ENCODE peak calls at places on chromosomes 2 and 18, in ten cellular contexts. One of them, this sample, is unnamed.

GRCh38 chr2:12637754-12638153 is 79.0 kb upstream of the TRIB2 start:
- DNase-seq in dorsolateral prefrontal cortex: no peak
- DNase-seq in CD4-positive, alpha-beta T cell: no peak
- DNase-seq in osteocyte: no peak
- DNase-seq in B cell: no peak
- DNase-seq in fibroblast of mammary gland: peak
- DNase-seq in IMR-90: peak
- DNase-seq in body of pancreas: no peak
- DNase-seq in stomach: no peak
- DNase-seq in fibroblast of lung: peak
- DNase-seq in this sample: no peak

GRCh38 chr2:49044680-49045079 is 109.6 kb downstream of the FSHR start:
- DNase-seq in dorsolateral prefrontal cortex: no peak
- DNase-seq in fibroblast of mammary gland: no peak
- DNase-seq in IMR-90: no peak
- DNase-seq in fibroblast of lung: no peak
- DNase-seq in CD4-positive, alpha-beta T cell: no peak
- DNase-seq in B cell: no peak
- DNase-seq in stomach: no peak
- DNase-seq in body of pancreas: no peak
- DNase-seq in osteocyte: no peak
- DNase-seq in this sample: no peak

GRCh38 chr2:55498582-55498981 is 20.9 kb upstream of the CFAP36 start:
- DNase-seq in body of pancreas: no peak
- DNase-seq in CD4-positive, alpha-beta T cell: no peak
- DNase-seq in fibroblast of mammary gland: peak
- DNase-seq in fibroblast of lung: no peak
- DNase-seq in IMR-90: no peak
- DNase-seq in B cell: no peak
- DNase-seq in dorsolateral prefrontal cortex: no peak
- DNase-seq in osteocyte: no peak
- DNase-seq in stomach: no peak
- DNase-seq in this sample: no peak

GRCh38 chr2:167052825-167053224 is 164.5 kb downstream of the XIRP2 start:
- DNase-seq in osteocyte: no peak
- DNase-seq in dorsolateral prefrontal cortex: no peak
- DNase-seq in CD4-positive, alpha-beta T cell: no peak
- DNase-seq in body of pancreas: no peak
- DNase-seq in fibroblast of mammary gland: peak
- DNase-seq in B cell: no peak
- DNase-seq in stomach: no peak
- DNase-seq in fibroblast of lung: peak
- DNase-seq in IMR-90: peak
- DNase-seq in this sample: no peak

GRCh38 chr2:169107645-169108044 is 38.3 kb downstream of the DHRS9 start:
- DNase-seq in body of pancreas: no peak
- DNase-seq in CD4-positive, alpha-beta T cell: peak
- DNase-seq in stomach: no peak
- DNase-seq in fibroblast of lung: no peak
- DNase-seq in osteocyte: no peak
- DNase-seq in IMR-90: no peak
- DNase-seq in fibroblast of mammary gland: no peak
- DNase-seq in dorsolateral prefrontal cortex: no peak
- DNase-seq in B cell: no peak
- DNase-seq in this sample: no peak

GRCh38 chr2:191023235-191023679 is 9.3 kb upstream of the STAT1 start:
- DNase-seq in CD4-positive, alpha-beta T cell: no peak
- DNase-seq in B cell: no peak
- DNase-seq in IMR-90: no peak
- DNase-seq in stomach: no peak
- DNase-seq in fibroblast of lung: no peak
- DNase-seq in body of pancreas: no peak
- DNase-seq in fibroblast of mammary gland: no peak
- DNase-seq in osteocyte: no peak
- DNase-seq in dorsolateral prefrontal cortex: no peak
- DNase-seq in this sample: no peak

GRCh38 chr18:57437782-57438668 is 2.9 kb downstream of the ONECUT2 start:
- DNase-seq in IMR-90: peak
- DNase-seq in dorsolateral prefrontal cortex: peak
- DNase-seq in B cell: no peak
- DNase-seq in fibroblast of lung: peak
- DNase-seq in osteocyte: no peak
- DNase-seq in stomach: no peak
- DNase-seq in fibroblast of mammary gland: peak
- DNase-seq in CD4-positive, alpha-beta T cell: no peak
- DNase-seq in body of pancreas: peak
- DNase-seq in this sample: no peak

GRCh38 chr2:14530506-14530905 is 102.0 kb upstream of the LRATD1 start:
- DNase-seq in IMR-90: peak
- DNase-seq in stomach: no peak
- DNase-seq in fibroblast of mammary gland: peak
- DNase-seq in CD4-positive, alpha-beta T cell: no peak
- DNase-seq in body of pancreas: no peak
- DNase-seq in osteocyte: no peak
- DNase-seq in fibroblast of lung: peak
- DNase-seq in B cell: no peak
- DNase-seq in dorsolateral prefrontal cortex: no peak
- DNase-seq in this sample: no peak

GRCh38 chr18:54127759-54128378 is 96.6 kb downstream of the MBD2 start:
- DNase-seq in osteocyte: no peak
- DNase-seq in fibroblast of mammary gland: peak
- DNase-seq in B cell: no peak
- DNase-seq in CD4-positive, alpha-beta T cell: no peak
- DNase-seq in dorsolateral prefrontal cortex: peak
- DNase-seq in fibroblast of lung: peak
- DNase-seq in body of pancreas: no peak
- DNase-seq in IMR-90: peak
- DNase-seq in stomach: no peak
- DNase-seq in this sample: no peak

GRCh38 chr18:79650959-79651358 is 28.6 kb upstream of the CTDP1 start:
- DNase-seq in IMR-90: no peak
- DNase-seq in body of pancreas: no peak
- DNase-seq in stomach: no peak
- DNase-seq in fibroblast of lung: no peak
- DNase-seq in dorsolateral prefrontal cortex: no peak
- DNase-seq in fibroblast of mammary gland: no peak
- DNase-seq in CD4-positive, alpha-beta T cell: no peak
- DNase-seq in B cell: no peak
- DNase-seq in osteocyte: no peak
- DNase-seq in this sample: no peak

GRCh38 chr2:23553561-23553960 is 168.6 kb downstream of the KLHL29 start:
- DNase-seq in dorsolateral prefrontal cortex: no peak
- DNase-seq in fibroblast of lung: no peak
- DNase-seq in stomach: no peak
- DNase-seq in fibroblast of mammary gland: no peak
- DNase-seq in B cell: no peak
- DNase-seq in body of pancreas: no peak
- DNase-seq in osteocyte: no peak
- DNase-seq in CD4-positive, alpha-beta T cell: no peak
- DNase-seq in IMR-90: no peak
- DNase-seq in this sample: no peak

GRCh38 chr2:216596986-216597509 is 36.2 kb upstream of the IGFBP2 start:
- DNase-seq in body of pancreas: no peak
- DNase-seq in B cell: no peak
- DNase-seq in osteocyte: no peak
- DNase-seq in IMR-90: no peak
- DNase-seq in stomach: no peak
- DNase-seq in fibroblast of mammary gland: no peak
- DNase-seq in fibroblast of lung: no peak
- DNase-seq in dorsolateral prefrontal cortex: no peak
- DNase-seq in CD4-positive, alpha-beta T cell: no peak
- DNase-seq in this sample: no peak

GRCh38 chr18:35852786-35853185 is 119.7 kb upstream of the RMP24 start:
- DNase-seq in B cell: no peak
- DNase-seq in CD4-positive, alpha-beta T cell: no peak
- DNase-seq in fibroblast of lung: no peak
- DNase-seq in stomach: no peak
- DNase-seq in IMR-90: no peak
- DNase-seq in dorsolateral prefrontal cortex: no peak
- DNase-seq in fibroblast of mammary gland: no peak
- DNase-seq in osteocyte: peak
- DNase-seq in body of pancreas: no peak
- DNase-seq in this sample: no peak

GRCh38 chr2:169050476-169051240 is 18.7 kb upstream of the DHRS9 start:
- DNase-seq in fibroblast of mammary gland: peak
- DNase-seq in stomach: no peak
- DNase-seq in osteocyte: no peak
- DNase-seq in CD4-positive, alpha-beta T cell: no peak
- DNase-seq in fibroblast of lung: peak
- DNase-seq in IMR-90: no peak
- DNase-seq in dorsolateral prefrontal cortex: no peak
- DNase-seq in B cell: no peak
- DNase-seq in body of pancreas: no peak
- DNase-seq in this sample: no peak

GRCh38 chr2:9287400-9288059 is 80.9 kb downstream of the ASAP2 start:
- DNase-seq in CD4-positive, alpha-beta T cell: no peak
- DNase-seq in B cell: no peak
- DNase-seq in IMR-90: peak
- DNase-seq in osteocyte: no peak
- DNase-seq in stomach: no peak
- DNase-seq in fibroblast of lung: peak
- DNase-seq in fibroblast of mammary gland: peak
- DNase-seq in body of pancreas: no peak
- DNase-seq in dorsolateral prefrontal cortex: no peak
- DNase-seq in this sample: no peak

GRCh38 chr18:46071615-46071893 is 506 bp downstream of the PSTPIP2 start:
- DNase-seq in CD4-positive, alpha-beta T cell: no peak
- DNase-seq in body of pancreas: no peak
- DNase-seq in IMR-90: no peak
- DNase-seq in fibroblast of mammary gland: no peak
- DNase-seq in osteocyte: peak
- DNase-seq in stomach: no peak
- DNase-seq in B cell: no peak
- DNase-seq in fibroblast of lung: no peak
- DNase-seq in dorsolateral prefrontal cortex: no peak
- DNase-seq in this sample: no peak

GRCh38 chr2:237896941-237897340 is 37.5 kb downstream of the RAMP1 start:
- DNase-seq in stomach: no peak
- DNase-seq in IMR-90: no peak
- DNase-seq in dorsolateral prefrontal cortex: no peak
- DNase-seq in fibroblast of mammary gland: no peak
- DNase-seq in osteocyte: no peak
- DNase-seq in fibroblast of lung: no peak
- DNase-seq in body of pancreas: no peak
- DNase-seq in CD4-positive, alpha-beta T cell: no peak
- DNase-seq in B cell: no peak
- DNase-seq in this sample: peak

GRCh38 chr2:66439291-66440010 is 4.5 kb downstream of the MEIS1 start:
- DNase-seq in osteocyte: no peak
- DNase-seq in body of pancreas: no peak
- DNase-seq in B cell: no peak
- DNase-seq in CD4-positive, alpha-beta T cell: no peak
- DNase-seq in IMR-90: no peak
- DNase-seq in stomach: no peak
- DNase-seq in fibroblast of lung: peak
- DNase-seq in fibroblast of mammary gland: peak
- DNase-seq in dorsolateral prefrontal cortex: no peak
- DNase-seq in this sample: peak

DNA sequence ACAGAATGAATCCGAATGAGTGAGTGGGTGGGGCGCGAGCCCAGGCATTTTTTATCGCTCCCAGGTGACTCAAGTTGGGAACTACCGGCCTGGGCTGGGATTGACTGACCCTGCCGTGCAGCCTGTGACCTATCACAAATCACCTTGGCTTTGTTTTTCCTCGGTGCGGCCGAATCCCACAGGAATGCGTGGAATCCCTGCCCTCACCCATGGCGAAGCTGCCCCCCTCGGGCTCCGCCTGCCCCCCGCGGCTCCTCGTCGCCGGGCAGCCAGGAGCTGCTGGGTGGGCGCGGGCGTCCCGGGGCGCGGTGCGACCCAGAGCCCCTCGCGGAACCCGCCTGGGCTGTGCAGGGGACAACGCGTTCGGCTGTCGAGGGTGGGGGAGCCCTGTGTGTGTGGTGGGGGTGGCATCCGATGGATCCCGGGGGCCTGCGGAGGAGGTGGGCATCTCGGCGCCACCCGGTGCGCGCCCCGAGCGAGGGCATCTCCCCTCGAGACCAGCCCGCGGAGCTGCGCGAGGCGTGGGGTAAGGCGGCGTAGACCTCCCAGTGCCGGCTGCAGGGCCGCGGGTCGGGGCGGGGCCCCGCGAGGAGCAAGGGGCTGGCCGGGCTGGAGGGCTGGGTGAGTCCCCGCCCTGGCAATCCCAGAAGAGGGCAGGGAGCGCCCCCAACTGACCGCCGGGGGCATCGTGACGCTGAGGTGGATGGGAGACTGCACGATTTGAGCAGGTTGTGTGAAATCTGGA is 16.5 kb downstream of the B3GNT7 start:
- DNase-seq in B cell: peak
- DNase-seq in dorsolateral prefrontal cortex: peak
- DNase-seq in osteocyte: peak
- DNase-seq in body of pancreas: peak
- DNase-seq in fibroblast of mammary gland: peak
- DNase-seq in fibroblast of lung: peak
- DNase-seq in IMR-90: peak
- DNase-seq in CD4-positive, alpha-beta T cell: peak
- DNase-seq in stomach: peak
- DNase-seq in this sample: peak
- TF ChIP-seq CTCF in B cell: peak
- TF ChIP-seq CTCF in dorsolateral prefrontal cortex: peak
- TF ChIP-seq CTCF in osteocyte: peak
- TF ChIP-seq CTCF in body of pancreas: peak
- TF ChIP-seq CTCF in fibroblast of mammary gland: peak
- TF ChIP-seq CTCF in fibroblast of lung: peak
- TF ChIP-seq CTCF in IMR-90: peak
- TF ChIP-seq CTCF in CD4-positive, alpha-beta T cell: peak
- TF ChIP-seq CTCF in stomach: peak
- TF ChIP-seq CTCF in this sample: peak

GRCh38 chr2:3377612-3378432 is at the start of gene EIPR1:
- DNase-seq in B cell: peak
- DNase-seq in body of pancreas: peak
- DNase-seq in dorsolateral prefrontal cortex: peak
- DNase-seq in stomach: peak
- DNase-seq in IMR-90: peak
- DNase-seq in CD4-positive, alpha-beta T cell: peak
- DNase-seq in fibroblast of mammary gland: peak
- DNase-seq in fibroblast of lung: peak
- DNase-seq in osteocyte: peak
- DNase-seq in this sample: peak
- TF ChIP-seq CTCF in B cell: no peak
- TF ChIP-seq CTCF in body of pancreas: peak
- TF ChIP-seq CTCF in dorsolateral prefrontal cortex: no peak
- TF ChIP-seq CTCF in stomach: no peak
- TF ChIP-seq CTCF in IMR-90: no peak
- TF ChIP-seq CTCF in CD4-positive, alpha-beta T cell: no peak
- TF ChIP-seq CTCF in fibroblast of mammary gland: no peak
- TF ChIP-seq CTCF in fibroblast of lung: no peak
- TF ChIP-seq CTCF in osteocyte: peak
- TF ChIP-seq CTCF in this sample: peak

GRCh38 chr2:196718796-196719564 is 79.5 kb downstream of the CCDC150 start:
- DNase-seq in body of pancreas: peak
- DNase-seq in dorsolateral prefrontal cortex: no peak
- DNase-seq in osteocyte: no peak
- DNase-seq in IMR-90: peak
- DNase-seq in stomach: no peak
- DNase-seq in CD4-positive, alpha-beta T cell: no peak
- DNase-seq in B cell: no peak
- DNase-seq in fibroblast of mammary gland: peak
- DNase-seq in fibroblast of lung: peak
- DNase-seq in this sample: no peak
- TF ChIP-seq CTCF in body of pancreas: peak
- TF ChIP-seq CTCF in dorsolateral prefrontal cortex: no peak
- TF ChIP-seq CTCF in osteocyte: peak
- TF ChIP-seq CTCF in IMR-90: peak
- TF ChIP-seq CTCF in stomach: no peak
- TF ChIP-seq CTCF in CD4-positive, alpha-beta T cell: no peak
- TF ChIP-seq CTCF in B cell: no peak
- TF ChIP-seq CTCF in fibroblast of mammary gland: peak
- TF ChIP-seq CTCF in fibroblast of lung: peak
- TF ChIP-seq CTCF in this sample: no peak

GRCh38 chr2:181438298-181438697 is 18.9 kb upstream of the ITGA4 start:
- DNase-seq in IMR-90: no peak
- DNase-seq in CD4-positive, alpha-beta T cell: peak
- DNase-seq in fibroblast of mammary gland: no peak
- DNase-seq in B cell: no peak
- DNase-seq in stomach: no peak
- DNase-seq in dorsolateral prefrontal cortex: no peak
- DNase-seq in fibroblast of lung: no peak
- DNase-seq in body of pancreas: no peak
- DNase-seq in osteocyte: no peak
- DNase-seq in this sample: no peak
- TF ChIP-seq CTCF in IMR-90: no peak
- TF ChIP-seq CTCF in CD4-positive, alpha-beta T cell: peak
- TF ChIP-seq CTCF in fibroblast of mammary gland: peak
- TF ChIP-seq CTCF in B cell: no peak
- TF ChIP-seq CTCF in stomach: no peak
- TF ChIP-seq CTCF in dorsolateral prefrontal cortex: no peak
- TF ChIP-seq CTCF in fibroblast of lung: no peak
- TF ChIP-seq CTCF in body of pancreas: no peak
- TF ChIP-seq CTCF in osteocyte: peak
- TF ChIP-seq CTCF in this sample: no peak